ENCODE peak calls at places on chromosomes 13 and 19, in six cellular contexts. P is lower lobe of right lung, M is psoas muscle, C is Calu3, G is epithelial cell of esophagus, J is left ventricle myocardium inferior. K is an unnamed sample.

GRCh38 chr13:20828540-20829364 is 55.0 kb upstream of the EEF1AKMT1 start:
- DNase-seq in P (no peak), M (no peak), C (peak), G (peak), J (no peak), K (peak)

GRCh38 chr19:56838930-56839664 is 1.4 kb downstream of the PEG3 start:
- DNase-seq in P (peak), M (peak), C (no peak), G (peak), J (peak), K (no peak)

GRCh38 chr13:67238277-67238859 is 8.2 kb upstream of the PCDH9 start:
- DNase-seq in P (no peak), M (no peak), C (no peak), G (peak), J (no peak), K (peak)

GRCh38 chr19:38977445-38978314 is 2.1 kb upstream of the FBXO17 start:
- DNase-seq in P (no peak), M (no peak), C (peak), G (peak), J (no peak), K (no peak)

GRCh38 chr19:34482380-34483250 is 1.1 kb downstream of the WTIP start:
- DNase-seq in P (no peak), M (no peak), C (peak), G (peak), J (no peak), K (peak)

GRCh38 chr19:40460185-40460584 is 5.4 kb downstream of the BLVRB start:
- DNase-seq in P (no peak), M (no peak), C (no peak), G (no peak), J (no peak), K (no peak)

GRCh38 chr19:49588370-49589122 is 2.4 kb upstream of the PRR12 start:
- DNase-seq in P (no peak), M (no peak), C (no peak), G (no peak), J (no peak), K (no peak)

GRCh38 chr13:40026174-40026585 is 370.7 kb downstream of the COG6 start:
- DNase-seq in P (no peak), M (no peak), C (no peak), G (peak), J (no peak), K (peak)

GRCh38 chr13:73338389-73338788 is 279.6 kb downstream of the KLF5 start:
- DNase-seq in P (no peak), M (no peak), C (no peak), G (peak), J (no peak), K (peak)

GRCh38 chr19:57276430-57276829 is 3.9 kb upstream of the ZNF460 start:
- DNase-seq in P (no peak), M (no peak), C (no peak), G (no peak), J (no peak), K (no peak)

GRCh38 chr19:34282611-34283519 is 28.5 kb downstream of the GARRE1 start:
- DNase-seq in P (no peak), M (no peak), C (peak), G (peak), J (no peak), K (peak)

GRCh38 chr13:19864339-19865309 is 1.2 kb upstream of the ZMYM5 start:
- DNase-seq in P (peak), M (peak), C (peak), G (peak), J (peak), K (peak)

GRCh38 chr19:10122066-10122465 is 2.4 kb upstream of the EIF3G start:
- DNase-seq in P (no peak), M (no peak), C (no peak), G (no peak), J (no peak), K (no peak)

GRCh38 chr13:102779426-102780159 is 6.0 kb upstream of the TEX30 start:
- DNase-seq in P (no peak), M (no peak), C (no peak), G (no peak), J (no peak), K (no peak)

GRCh38 chr19:33505168-33505567 is 16.4 kb downstream of the PEPD start:
- DNase-seq in P (no peak), M (no peak), C (no peak), G (no peak), J (no peak), K (no peak)

GRCh38 chr13:40317980-40318327 is 348.5 kb downstream of the FOXO1 start:
- DNase-seq in P (no peak), M (no peak), C (no peak), G (no peak), J (no peak), K (no peak)

GRCh38 chr19:11995174-11995573 is 30.3 kb downstream of the ZNF763 start:
- DNase-seq in P (no peak), M (no peak), C (no peak), G (no peak), J (no peak), K (no peak)

GRCh38 chr19:46761418-46761831 is 15.2 kb upstream of the STRN4 start:
- DNase-seq in P (no peak), M (no peak), C (no peak), G (no peak), J (no peak), K (no peak)

GRCh38 chr13:110485604-110486003 is 75.9 kb downstream of the RAB20 start:
- DNase-seq in P (no peak), M (no peak), C (no peak), G (no peak), J (no peak), K (no peak)

GRCh38 chr19:39223703-39224279 is 19.7 kb upstream of the SYCN start:
- DNase-seq in P (no peak), M (no peak), C (peak), G (peak), J (no peak), K (peak)

GRCh38 chr19:42270346-42271044 is 1.4 kb downstream of the CIC start:
- DNase-seq in P (peak), M (peak), C (peak), G (peak), J (no peak), K (peak)

GRCh38 chr19:11418518-11419506 is at the start of gene RGL3:
- DNase-seq in P (peak), M (peak), C (peak), G (no peak), J (peak), K (no peak)

GRCh38 chr13:45700971-45701900 is 884 bp upstream of the CBY2 start:
- DNase-seq in P (no peak), M (no peak), C (no peak), G (no peak), J (no peak), K (no peak)
- TF ChIP-seq CTCF in P (no peak), M (no peak), C (no peak), G (no peak), J (no peak), K (no peak)

DNA sequence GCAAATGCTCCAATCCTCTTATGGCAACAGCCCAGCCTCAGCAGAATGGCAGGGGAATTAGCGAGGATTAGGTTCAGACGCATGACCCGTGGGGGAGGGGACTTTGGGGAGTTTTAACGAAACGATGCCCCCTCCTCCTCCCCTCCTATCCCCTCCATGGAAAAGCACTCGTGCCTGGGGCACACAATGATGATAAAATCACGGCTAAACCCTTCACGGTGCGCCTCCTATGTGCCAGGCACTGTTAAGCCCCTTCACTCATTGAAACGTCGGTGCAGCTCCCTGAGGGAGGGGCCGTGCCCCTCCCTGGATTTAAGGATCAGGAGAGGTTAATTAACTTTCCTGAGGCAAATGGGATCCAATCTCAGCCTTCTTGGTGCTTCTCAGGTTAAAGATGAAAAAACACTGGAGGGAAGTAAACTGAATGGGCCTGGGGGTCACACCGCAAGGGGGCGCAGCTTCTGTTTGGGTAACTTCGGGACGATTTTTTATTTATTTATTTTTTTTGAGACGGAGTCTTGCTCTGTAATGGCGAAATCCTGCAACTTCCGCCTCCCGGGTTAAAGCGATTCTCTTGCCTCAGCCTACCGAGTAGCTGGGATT is 10.1 kb upstream of the TPRX2 start:
- DNase-seq in P (peak), M (no peak), C (peak), G (no peak), J (no peak), K (peak)
- TF ChIP-seq CTCF in P (peak), M (no peak), C (peak), G (peak), J (peak), K (peak)

GRCh38 chr13:112366907-112367646 is 9.1 kb upstream of the SPACA7 start:
- DNase-seq in P (no peak), M (no peak), C (no peak), G (no peak), J (no peak), K (no peak)
- TF ChIP-seq CTCF in P (no peak), M (no peak), C (no peak), G (no peak), J (no peak), K (no peak)

GRCh38 chr19:54674021-54674617 is 11.3 kb downstream of the LILRB4 start:
- DNase-seq in P (no peak), M (no peak), C (peak), G (peak), J (no peak), K (peak)
- TF ChIP-seq CTCF in P (peak), M (no peak), C (peak), G (peak), J (peak), K (peak)

GRCh38 chr13:27920677-27921420 is 1.0 kb downstream of the PDX1 start:
- DNase-seq in P (no peak), M (no peak), C (peak), G (peak), J (no peak), K (no peak)
- TF ChIP-seq CTCF in P (no peak), M (no peak), C (no peak), G (no peak), J (no peak), K (no peak)

DNA sequence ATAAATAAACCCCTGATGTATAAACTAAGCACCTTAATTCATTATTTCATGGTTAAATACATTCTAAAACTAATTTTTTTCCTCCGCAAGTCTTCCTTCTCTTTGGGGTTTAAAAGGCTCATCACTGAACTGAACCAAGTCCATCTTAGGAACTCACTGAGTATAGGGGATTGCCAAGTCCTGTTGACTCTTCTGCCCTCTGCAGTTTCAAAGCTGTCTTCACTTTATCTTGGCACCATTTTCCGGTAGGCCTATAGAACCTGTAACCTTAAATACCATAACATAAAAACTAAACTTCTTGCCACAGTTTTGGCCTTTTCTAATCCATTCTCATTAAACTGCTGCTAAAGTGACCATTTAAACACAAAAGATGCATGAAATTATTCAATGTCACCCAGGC is 66.5 kb upstream of the USPL1 start:
- DNase-seq in P (no peak), M (no peak), C (no peak), G (peak), J (no peak), K (peak)
- TF ChIP-seq CTCF in P (peak), M (peak), C (no peak), G (peak), J (peak), K (peak)